ENCODE peak calls at places on chromosomes 1 and 21, in five cellular contexts. D is SK-N-SH, F is K562, K is H1, G is HepG2. N is an unnamed sample.

GRCh38 chr1:45554198-45554597 is 3.6 kb downstream of the AKR1A1 start:
- DNase-seq in F (no peak), K (no peak), G (peak), D (no peak), N (no peak)

GRCh38 chr1:210234254-210234747 is 1.7 kb downstream of the SERTAD4 start:
- DNase-seq in F (no peak), D (no peak), G (no peak), K (no peak), N (no peak)

GRCh38 chr1:210726621-210727020 is 397.9 kb downstream of the HHAT start:
- DNase-seq in K (peak), D (no peak), G (no peak), F (peak), N (no peak)

GRCh38 chr1:43952731-43953350 is 6.1 kb downstream of the IPO13 start:
- DNase-seq in F (peak), K (no peak), D (no peak), G (no peak), N (no peak)

GRCh38 chr1:158019177-158019868 is 25.9 kb downstream of the KIRREL1 start:
- DNase-seq in D (no peak), F (no peak), K (peak), G (peak), N (peak)

GRCh38 chr1:58883037-58883887 is 99.4 kb upstream of the JUN start:
- DNase-seq in K (no peak), D (no peak), G (peak), F (peak), N (peak)

GRCh38 chr1:155967410-155968400 is 10.6 kb downstream of the ARHGEF2 start:
- DNase-seq in F (no peak), K (no peak), G (peak), D (peak), N (no peak)

GRCh38 chr1:210448293-210448892 is 119.7 kb downstream of the HHAT start:
- DNase-seq in D (peak), K (no peak), G (peak), F (peak), N (peak)

GRCh38 chr1:3495776-3496745 is 41.6 kb downstream of the ARHGEF16 start:
- DNase-seq in K (no peak), F (no peak), G (no peak), D (no peak), N (no peak)

GRCh38 chr1:12658531-12659453 is 14.9 kb downstream of the AADACL4 start:
- DNase-seq in F (peak), G (peak), D (peak), K (peak), N (peak)

GRCh38 chr21:14452842-14453241 is 69.9 kb upstream of the HSPA13 start:
- DNase-seq in F (no peak), K (no peak), D (no peak), G (no peak), N (no peak)

GRCh38 chr1:115052454-115053083 is 22.9 kb downstream of the TSHB start:
- DNase-seq in G (peak), K (no peak), F (peak), D (peak), N (peak)

GRCh38 chr1:53258216-53258615 is 19.9 kb upstream of the MAGOH start:
- DNase-seq in G (no peak), D (no peak), F (no peak), K (no peak), N (no peak)

GRCh38 chr21:27301216-27301615 is 334.3 kb upstream of the ADAMTS5 start:
- DNase-seq in G (no peak), D (no peak), K (no peak), F (no peak), N (no peak)

GRCh38 chr1:68542586-68542985 is 45.7 kb upstream of the DEPDC1 start:
- DNase-seq in F (no peak), K (no peak), G (no peak), D (no peak), N (no peak)

GRCh38 chr1:39788758-39789570 is at the start of gene BMP8B:
- DNase-seq in D (peak), F (peak), K (no peak), G (no peak), N (peak)

GRCh38 chr1:82695443-82695842 is 894.7 kb downstream of the ADGRL2 start:
- DNase-seq in F (no peak), G (no peak), K (no peak), D (no peak), N (no peak)

GRCh38 chr1:107990606-107991005 is 25.6 kb upstream of the VAV3 start:
- DNase-seq in D (no peak), K (no peak), F (no peak), G (no peak), N (no peak)

GRCh38 chr1:110056776-110057175 is 13.7 kb downstream of the ALX3 start:
- DNase-seq in F (no peak), K (no peak), D (no peak), G (no peak), N (no peak)

GRCh38 chr1:190377294-190377693 is 100.4 kb downstream of the BRINP3 start:
- DNase-seq in F (no peak), G (no peak), K (no peak), D (no peak), N (no peak)

GRCh38 chr1:111190931-111191451 is 9.5 kb downstream of the DENND2D start:
- DNase-seq in G (no peak), K (no peak), F (no peak), D (no peak), N (no peak)

GRCh38 chr1:2604854-2605753 is 18.5 kb downstream of the PRXL2B start:
- DNase-seq in D (peak), K (no peak), F (no peak), G (no peak), N (no peak)

GRCh38 chr1:6783956-6784559 is 1.2 kb upstream of the CAMTA1 start:
- DNase-seq in D (no peak), F (no peak), G (no peak), K (no peak), N (no peak)

GRCh38 chr1:188367669-188368068 is 1538.9 kb downstream of the PLA2G4A start:
- DNase-seq in F (no peak), K (no peak), G (no peak), D (no peak), N (no peak)

GRCh38 chr21:45386728-45387371 is 18.1 kb upstream of the COL18A1 start:
- DNase-seq in D (peak), K (no peak), F (no peak), G (no peak), N (no peak)

GRCh38 chr1:109636201-109636952 is 16.7 kb downstream of the AMPD2 start:
- DNase-seq in F (peak), G (peak), K (no peak), D (no peak), N (no peak)

GRCh38 chr21:37712204-37712934 is 203.9 kb downstream of the KCNJ6 start:
- DNase-seq in K (peak), G (peak), D (peak), F (peak), N (peak)

GRCh38 chr21:30713786-30714185 is 4.8 kb downstream of the KRTAP21-3 start:
- DNase-seq in D (no peak), G (no peak), F (no peak), K (no peak), N (no peak)

GRCh38 chr1:94048413-94049164 is 72.4 kb downstream of the ABCA4 start:
- DNase-seq in D (no peak), F (no peak), K (no peak), G (peak), N (no peak)

DNA sequence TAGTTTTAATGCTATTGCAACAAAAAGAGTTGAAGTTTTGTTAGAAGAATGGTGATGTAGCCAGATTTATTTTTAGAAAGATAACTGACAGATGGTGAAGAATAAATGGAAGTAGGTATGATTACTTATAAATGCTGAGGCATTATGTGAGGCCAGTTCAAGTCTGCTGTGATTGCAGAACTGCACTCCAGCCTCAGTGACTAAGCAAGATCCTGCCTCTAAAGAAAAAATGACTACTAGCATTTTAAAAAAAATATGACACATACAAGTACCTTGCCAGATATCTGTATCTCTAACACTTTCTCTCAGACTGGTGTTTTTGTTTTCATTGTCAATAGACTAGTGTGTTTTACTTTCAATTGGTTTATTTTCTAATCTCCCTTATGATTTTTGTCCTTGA is 1242.4 kb upstream of the ADGRL4 start:
- DNase-seq in K (no peak), D (no peak), F (no peak), G (no peak), N (no peak)
- TF ChIP-seq SIN3A in K (no peak), D (no peak), F (no peak), G (no peak), N (no peak)

DNA sequence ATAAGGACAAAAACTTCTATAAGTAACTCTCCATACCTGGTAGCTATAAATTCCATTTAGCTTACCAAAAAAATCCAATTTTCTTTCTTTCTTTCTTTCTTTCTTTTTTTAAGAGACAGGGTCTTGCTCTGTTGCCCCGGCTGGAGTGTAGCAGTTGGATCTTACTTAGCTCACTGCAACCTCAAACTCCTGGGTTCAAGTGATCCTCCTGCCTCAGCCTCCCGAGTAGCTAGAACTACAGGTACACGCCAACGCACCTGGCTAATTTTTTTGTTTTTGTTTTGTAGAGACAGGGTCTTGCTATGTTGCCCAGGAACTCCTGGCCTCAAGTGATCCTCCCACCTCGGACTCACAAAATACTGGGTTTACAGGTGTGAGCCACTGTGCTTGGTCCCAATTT is 75.5 kb downstream of the EPS15 start:
- DNase-seq in G (no peak), F (no peak), D (no peak), K (no peak), N (no peak)
- TF ChIP-seq SIN3A in G (no peak), F (no peak), D (no peak), K (no peak), N (no peak)

DNA sequence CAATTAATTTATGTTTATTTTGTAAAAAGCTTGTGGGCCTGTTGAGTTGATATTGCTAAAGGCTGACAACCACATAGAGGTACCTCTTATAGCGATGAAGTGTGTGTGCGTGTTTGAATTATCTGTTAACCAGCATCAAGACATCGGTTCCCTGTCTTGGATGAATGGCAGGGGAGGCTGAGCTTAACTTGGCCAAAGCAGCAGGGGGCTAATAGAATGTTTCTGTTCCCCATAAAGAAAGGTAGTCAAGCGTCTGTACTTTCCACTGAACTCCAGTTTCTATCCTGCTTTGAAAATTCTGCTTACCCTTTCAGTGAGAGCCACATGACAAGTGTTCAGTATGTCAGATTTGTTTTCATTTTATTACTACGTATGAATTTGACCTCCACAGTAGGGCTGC is 63.0 kb downstream of the ROR1 start:
- DNase-seq in K (no peak), D (no peak), G (no peak), F (no peak), N (no peak)
- TF ChIP-seq SIN3A in K (no peak), D (no peak), G (no peak), F (no peak), N (no peak)

GRCh38 chr1:234486858-234487830 is 8.2 kb upstream of the TARBP1 start:
- DNase-seq in K (no peak), F (no peak), D (peak), G (peak), N (no peak)
- TF ChIP-seq SIN3A in K (no peak), F (no peak), D (no peak), G (no peak), N (no peak)